ENCODE peak calls at places on chromosomes 6 and 20, in seven cellular contexts. K is IMR-90, M is ovary, B is endothelial cell of umbilical vein, L is thyroid gland, J is stomach, V is lower leg skin. X is an unnamed sample.

GRCh38 chr6:113776998-113777397 is 80.1 kb upstream of the MARCKS start:
- DNase-seq in J (no peak), K (peak; percentile 5), V (no peak), M (no peak), L (no peak), B (no peak), X (no peak)

GRCh38 chr6:31403283-31403989 is at the start of gene MICA:
- DNase-seq in B (peak; percentile 90), V (peak; percentile 98), M (peak; percentile 88), L (peak; percentile 96), K (peak; percentile 79), J (peak; percentile 93), X (peak; percentile 91)

GRCh38 chr6:39980839-39981580 is 46.7 kb upstream of the MOCS1 start:
- DNase-seq in V (no peak), K (peak; percentile 57), B (peak; percentile 30), M (no peak), L (peak; percentile 26), J (no peak), X (no peak)

GRCh38 chr6:147222160-147222838 is 18.1 kb downstream of the STXBP5 start:
- DNase-seq in K (peak; percentile 52), M (no peak), V (no peak), J (no peak), B (peak; percentile 47), L (no peak), X (no peak)

GRCh38 chr20:16491277-16491912 is 81.9 kb downstream of the KIF16B start:
- DNase-seq in J (no peak), K (peak; percentile 49), V (no peak), B (no peak), M (no peak), L (no peak), X (no peak)

GRCh38 chr6:48061630-48062029 is 49.4 kb downstream of the PTCHD4 start:
- DNase-seq in K (peak; percentile 12), B (no peak), J (no peak), M (no peak), V (no peak), L (no peak), X (no peak)

GRCh38 chr6:134063121-134063965 is 10.9 kb upstream of the SLC2A12 start:
- DNase-seq in J (no peak), K (peak; percentile 32), B (no peak), M (no peak), L (no peak), V (no peak), X (no peak)

GRCh38 chr6:106739387-106739786 is 110.0 kb downstream of the QRSL1 start:
- DNase-seq in K (no peak), B (no peak), L (peak; percentile 97), V (peak; percentile 85), J (peak; percentile 84), M (no peak), X (no peak)

GRCh38 chr6:167565884-167566491 is 241.1 kb downstream of the TTLL2 start:
- DNase-seq in K (no peak), M (no peak), V (peak; percentile 82), B (no peak), J (no peak), L (no peak), X (no peak)

GRCh38 chr6:159059099-159059498 is 14.3 kb upstream of the TAGAP start:
- DNase-seq in K (no peak), J (no peak), L (no peak), B (no peak), M (no peak), V (no peak), X (no peak)

GRCh38 chr6:87700729-87701675 is 1.0 kb downstream of the AKIRIN2 start:
- DNase-seq in M (peak; percentile 67), L (peak; percentile 33), K (peak; percentile 62), B (peak; percentile 72), V (peak; percentile 90), J (no peak), X (no peak)
- TF ChIP-seq POLR2A in M (no peak), L (no peak), K (no peak), B (no peak), V (no peak), J (no peak), X (peak; percentile 47)

GRCh38 chr6:135181333-135182119 is 418 bp downstream of the MYB start:
- DNase-seq in M (no peak), B (peak; percentile 43), V (no peak), L (no peak), J (no peak), K (no peak), X (no peak)

GRCh38 chr6:135180458-135181332 is at the start of gene MYB:
- DNase-seq in V (no peak), M (peak; percentile 39), K (peak; percentile 38), B (peak; percentile 40), L (peak; percentile 40), J (peak; percentile 54), X (peak; percentile 55)

GRCh38 chr6:135182120-135182992 is 1.2 kb downstream of the MYB start:
- DNase-seq in J (peak; percentile 31), B (peak; percentile 9), M (no peak), V (no peak), K (no peak), L (peak; percentile 18), X (no peak)

GRCh38 chr6:135182993-135183531 is 2.0 kb downstream of the MYB start:
- DNase-seq in B (no peak), V (no peak), M (no peak), J (peak; percentile 65), K (no peak), L (peak; percentile 53), X (peak; percentile 57)

DNA sequence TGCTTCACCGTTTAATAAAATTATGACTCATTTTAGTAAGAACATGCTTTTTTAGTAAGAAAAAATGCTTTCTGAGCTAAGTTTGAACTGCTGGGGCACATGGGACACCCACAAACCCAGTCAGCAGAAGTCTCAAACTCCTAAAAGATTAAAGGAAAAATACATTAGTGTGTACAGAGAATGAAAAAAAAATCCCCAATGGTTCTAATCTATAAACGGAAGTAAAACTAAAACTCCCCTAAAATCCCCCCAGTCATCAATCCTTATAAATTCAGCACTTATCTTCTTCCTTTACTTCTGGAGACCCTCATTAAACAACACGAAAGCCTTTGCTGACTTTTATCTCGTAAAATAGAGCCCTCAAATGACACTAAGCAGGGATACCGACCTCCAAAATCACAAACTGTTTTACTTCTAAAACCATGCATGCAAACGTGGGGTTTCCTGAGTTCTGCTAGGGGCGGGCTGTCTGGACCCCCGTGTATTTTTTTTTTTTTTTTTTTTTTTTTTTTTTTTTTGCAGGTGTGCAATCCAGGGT is 1.1 kb upstream of the MYB start:
- DNase-seq in M (no peak), V (no peak), B (no peak), K (peak; percentile 46), J (no peak), L (no peak), X (no peak)
- TF ChIP-seq POLR2A in M (no peak), V (no peak), B (no peak), K (no peak), J (no peak), L (no peak), X (peak; percentile 54)

DNA sequence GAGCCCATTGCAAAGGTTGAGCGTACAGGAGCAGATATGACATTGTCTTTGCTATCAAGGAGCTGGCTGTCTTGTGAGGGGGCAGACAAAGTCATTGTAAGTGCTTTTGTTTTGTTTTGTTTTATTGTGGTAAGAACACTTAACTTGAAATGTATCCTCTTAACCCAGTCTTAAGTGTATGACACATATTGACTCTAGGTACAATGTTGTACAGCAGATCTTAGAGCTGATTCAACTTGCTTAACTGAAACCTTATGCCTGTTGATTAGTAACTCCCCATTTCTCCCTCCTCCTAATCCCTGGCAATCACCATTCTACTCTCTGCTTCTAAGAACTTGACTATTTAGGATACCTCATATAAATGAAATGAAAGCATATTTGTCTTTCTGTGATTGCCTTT is 429.0 kb downstream of the BMP2 start:
- DNase-seq in J (no peak), M (no peak), K (no peak), L (no peak), B (no peak), V (no peak), X (no peak)
- TF ChIP-seq POLR2A in J (no peak), M (no peak), K (no peak), L (no peak), B (no peak), V (no peak), X (no peak)

DNA sequence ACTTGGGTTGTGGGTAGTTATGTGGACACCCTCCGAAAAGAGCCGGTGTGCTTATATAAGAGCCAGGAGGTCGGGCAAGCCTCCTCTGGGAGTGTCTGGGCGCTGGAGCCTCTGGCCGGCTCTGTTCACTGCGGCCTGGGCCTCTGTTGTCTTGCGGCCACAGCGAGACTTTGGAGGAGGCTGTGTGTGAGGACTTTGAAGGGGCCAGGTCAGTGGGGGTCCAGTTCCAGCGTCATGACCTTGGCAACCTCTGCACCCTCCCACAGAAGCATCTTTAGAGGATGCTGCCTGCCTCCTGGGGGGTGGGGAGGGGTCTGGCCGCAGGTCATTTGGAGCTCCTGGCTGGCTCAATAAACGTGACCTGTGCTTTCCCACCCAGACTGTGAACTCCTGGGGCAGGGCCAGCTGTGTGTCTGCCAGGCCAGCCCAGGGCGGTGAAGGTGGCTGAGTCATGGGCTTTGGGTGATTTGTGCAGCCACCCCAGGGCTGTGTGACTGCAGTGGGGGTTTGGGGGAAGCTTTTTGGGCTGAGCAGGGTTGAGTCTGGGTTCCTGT is 1.2 kb downstream of the TCEA2 start:
- DNase-seq in L (no peak), B (no peak), K (peak; percentile 32), J (peak; percentile 49), M (peak; percentile 68), V (no peak), X (no peak)
- TF ChIP-seq POLR2A in L (no peak), B (no peak), K (no peak), J (no peak), M (no peak), V (no peak), X (no peak)

X was measured in GM12892.